ENCODE peak calls at places on chromosomes 3 and 15, in ten cellular contexts. O, P, U, K, B, S, F, Z, A and L are unnamed samples.

GRCh38 chr3:126926684-126927404 is 56.1 kb upstream of the PLXNA1 start:
- DNase-seq in O (peak; percentile 43), K (no peak), B (no peak), S (no peak), Z (peak; percentile 88), P (no peak), A (peak; percentile 79), U (no peak), F (peak; percentile 36), L (peak; percentile 82)

GRCh38 chr3:15703346-15703745 is 94.4 kb downstream of the ANKRD28 start:
- DNase-seq in U (no peak), F (no peak), B (no peak), O (no peak), K (no peak), S (no peak), P (no peak), Z (no peak), A (no peak), L (no peak)

GRCh38 chr15:74783072-74783807 is 1.4 kb downstream of the CSK start:
- DNase-seq in S (no peak), P (no peak), B (no peak), F (no peak), Z (peak; percentile 36), K (peak; percentile 35), U (peak; percentile 34), O (no peak), A (no peak), L (peak; percentile 57)

GRCh38 chr3:15616053-15616452 is 14.5 kb downstream of the BTD start:
- DNase-seq in S (no peak), K (no peak), O (no peak), B (no peak), U (no peak), F (no peak), P (no peak), A (no peak), Z (no peak), L (no peak)

GRCh38 chr3:170488802-170489201 is 70.1 kb downstream of the CLDN11 start:
- DNase-seq in Z (no peak), K (no peak), S (no peak), O (no peak), P (no peak), A (no peak), B (no peak), U (no peak), F (no peak), L (no peak)

GRCh38 chr3:152051501-152052404 is 178.3 kb downstream of the SUCNR1 start:
- DNase-seq in O (no peak), F (no peak), P (no peak), B (no peak), K (no peak), Z (no peak), S (no peak), U (no peak), A (no peak), L (no peak)

GRCh38 chr3:119911748-119912147 is 129.8 kb downstream of the NR1I2 start:
- DNase-seq in K (no peak), P (no peak), F (no peak), U (no peak), Z (no peak), S (no peak), A (no peak), B (no peak), O (no peak), L (no peak)

GRCh38 chr3:143685483-143685882 is 162.8 kb downstream of the SLC9A9 start:
- DNase-seq in U (no peak), A (no peak), B (no peak), F (no peak), S (no peak), Z (no peak), O (no peak), K (no peak), P (no peak), L (no peak)

GRCh38 chr3:157865449-157865862 is 240.8 kb downstream of the SHOX2 start:
- DNase-seq in P (peak; percentile 76), S (peak; percentile 22), K (peak; percentile 88), A (no peak), Z (no peak), O (peak; percentile 15), B (peak; percentile 14), U (peak; percentile 33), F (no peak), L (no peak)

GRCh38 chr15:71364117-71364584 is 248.9 kb downstream of the THSD4 start:
- DNase-seq in B (no peak), F (no peak), A (no peak), U (no peak), Z (no peak), S (no peak), K (no peak), P (no peak), O (no peak), L (no peak)

GRCh38 chr3:193845144-193845543 is 252.1 kb downstream of the OPA1 start:
- DNase-seq in F (no peak), K (no peak), U (no peak), Z (no peak), B (no peak), A (no peak), P (no peak), O (no peak), S (no peak), L (no peak)

GRCh38 chr15:32956006-32956405 is 238.2 kb downstream of the GREM1 start:
- DNase-seq in A (no peak), K (peak; percentile 0), Z (no peak), P (peak; percentile 45), B (no peak), O (no peak), F (no peak), U (no peak), S (no peak), L (no peak)

GRCh38 chr15:36571301-36571700 is 8.1 kb upstream of the CDIN1 start:
- DNase-seq in P (no peak), B (no peak), Z (no peak), K (no peak), U (no peak), F (no peak), S (no peak), A (no peak), O (no peak), L (no peak)

GRCh38 chr15:78168591-78168990 is 19.4 kb downstream of the IDH3A start:
- DNase-seq in O (no peak), S (no peak), B (no peak), P (no peak), K (no peak), A (no peak), Z (no peak), F (no peak), U (no peak), L (no peak)

GRCh38 chr3:24583004-24583403 is 88.4 kb upstream of the THRB start:
- DNase-seq in O (no peak), K (peak; percentile 21), Z (no peak), P (peak; percentile 15), U (no peak), B (no peak), F (no peak), A (no peak), S (no peak), L (no peak)

GRCh38 chr15:25741253-25741575 is 121.9 kb downstream of the ATP10A start:
- DNase-seq in Z (no peak), B (no peak), U (no peak), P (no peak), S (no peak), K (no peak), F (no peak), O (no peak), A (no peak), L (no peak)

GRCh38 chr15:92429378-92430066 is 35.8 kb downstream of the ST8SIA2 start:
- DNase-seq in S (no peak), A (no peak), F (no peak), Z (no peak), O (no peak), B (no peak), U (no peak), K (no peak), P (peak; percentile 38), L (no peak)